ENCODE peak calls at places on chromosomes 3 and 15, in six cellular contexts. E is naive thymus-derived CD4-positive, alpha-beta T cell; W is SJSA1; U is stimulated activated CD4-positive, alpha-beta T cell treated with anti-CD3 and anti-CD28 coated beads, Interleukin-2, amount 100 ng/mL, for 24 hours; N is neural crest cell; A is glomerular endothelial cell. Q is an unnamed sample.
A peak's percentile ranks its signal among the peaks of the same experiment; 100 is the strongest.

GRCh38 chr15:40330368-40330836 is 6.9 kb downstream of the INAFM2 start:
- DNase-seq in A (no peak), U (no peak), N (no peak), W (no peak), E (no peak), Q (no peak)

GRCh38 chr3:136194409-136195257 is 1.5 kb downstream of the MSL2 start:
- DNase-seq in U (peak; percentile 75), W (no peak), N (peak; percentile 12), E (peak; percentile 76), A (no peak), Q (no peak)

GRCh38 chr3:45333549-45333948 is 54.8 kb upstream of the LARS2 start:
- DNase-seq in A (no peak), U (no peak), W (no peak), N (no peak), E (no peak), Q (no peak)

GRCh38 chr3:47578119-47578630 is 490 bp downstream of the CSPG5 start:
- DNase-seq in A (no peak), N (peak; percentile 45), E (peak; percentile 16), U (peak; percentile 49), W (no peak), Q (no peak)

GRCh38 chr3:101454629-101455028 is 58.4 kb downstream of the SENP7 start:
- DNase-seq in W (no peak), A (no peak), E (no peak), N (no peak), U (no peak), Q (no peak)

GRCh38 chr15:51846066-51846462 is 16.6 kb downstream of the TMOD3 start:
- DNase-seq in W (no peak), N (no peak), U (no peak), E (no peak), A (no peak), Q (no peak)

GRCh38 chr3:144003051-144003450 is 31.4 kb downstream of the DIPK2A start:
- DNase-seq in A (no peak), E (no peak), N (no peak), U (no peak), W (no peak), Q (no peak)

GRCh38 chr15:52010633-52011595 is 8.1 kb upstream of the MAPK6 start:
- DNase-seq in W (peak; percentile 83), A (no peak), E (no peak), U (peak; percentile 66), N (no peak), Q (no peak)

GRCh38 chr15:63833246-63833696 is 477 bp downstream of the HERC1 start:
- DNase-seq in E (peak; percentile 26), N (peak; percentile 28), W (no peak), A (no peak), U (peak; percentile 42), Q (no peak)

GRCh38 chr15:59069430-59069829 is 35.5 kb upstream of the CCNB2 start:
- DNase-seq in E (no peak), U (no peak), W (no peak), A (no peak), N (no peak), Q (no peak)

GRCh38 chr3:72155391-72156064 is 370.6 kb upstream of the PROK2 start:
- DNase-seq in N (no peak), U (no peak), A (no peak), W (peak; percentile 73), E (no peak), Q (peak; percentile 56)

GRCh38 chr3:110253794-110254193 is 817.8 kb upstream of the NECTIN3 start:
- DNase-seq in E (no peak), U (no peak), A (no peak), N (no peak), W (no peak), Q (no peak)

Q was measured in brain pericyte.